ENCODE peak calls at places on chromosomes 12 and 14, in four cellular contexts. I, K, L and H are unnamed samples.

GRCh38 chr12:26062566-26062965 is 62.3 kb downstream of the BHLHE41 start:
- DNase-seq in K (peak; percentile 17), L (no peak), I (no peak), H (no peak)

GRCh38 chr14:77314043-77314442 is 6.6 kb downstream of the POMT2 start:
- DNase-seq in K (no peak), L (no peak), I (peak; percentile 85), H (no peak)

GRCh38 chr12:82279597-82279996 is 78.6 kb downstream of the CCDC59 start:
- DNase-seq in I (no peak), K (no peak), L (no peak), H (no peak)

GRCh38 chr14:101019974-101020710 is 116.6 kb upstream of the RTL1 start:
- DNase-seq in L (peak; percentile 9), K (no peak), I (no peak), H (no peak)

GRCh38 chr12:64004639-64005038 is 160.1 kb downstream of the SRGAP1 start:
- DNase-seq in L (no peak), K (no peak), I (no peak), H (no peak)

GRCh38 chr12:120856980-120857379 is 47.2 kb downstream of the SPPL3 start:
- DNase-seq in I (peak; percentile 22), K (peak; percentile 26), L (no peak), H (no peak)

GRCh38 chr12:77686760-77687159 is 143.9 kb upstream of the NAV3 start:
- DNase-seq in I (peak; percentile 20), K (peak; percentile 21), L (no peak), H (no peak)

GRCh38 chr12:98869886-98870285 is 224.8 kb downstream of the APAF1 start:
- DNase-seq in L (no peak), I (no peak), K (no peak), H (no peak)

GRCh38 chr12:85872497-85873091 is 1.5 kb upstream of the NTS start:
- DNase-seq in I (peak; percentile 88), L (no peak), K (peak; percentile 81), H (no peak)

GRCh38 chr12:96516472-96517417 is 27.4 kb downstream of the CFAP54 start:
- DNase-seq in I (peak; percentile 86), L (peak; percentile 72), K (peak; percentile 80), H (peak; percentile 64)

GRCh38 chr14:96201965-96202364 is 2.7 kb upstream of the BDKRB2 start:
- DNase-seq in K (no peak), L (no peak), I (no peak), H (no peak)

GRCh38 chr12:132489078-132489601 is 811 bp upstream of the FBRSL1 start:
- DNase-seq in I (no peak), L (peak; percentile 52), K (no peak), H (peak; percentile 86)

GRCh38 chr14:100440758-100441203 is 117.6 kb downstream of the SLC25A47 start:
- DNase-seq in I (no peak), L (no peak), K (no peak), H (no peak)

GRCh38 chr12:109707470-109707821 is 6.2 kb upstream of the FAM222A start:
- DNase-seq in L (no peak), I (no peak), K (no peak), H (no peak)

GRCh38 chr12:109705291-109705690 is 8.3 kb upstream of the FAM222A start:
- DNase-seq in L (no peak), K (no peak), I (no peak), H (no peak)

GRCh38 chr12:109704371-109705098 is 9.1 kb upstream of the FAM222A start:
- DNase-seq in I (no peak), K (no peak), L (no peak), H (no peak)

GRCh38 chr12:109706747-109707469 is 6.7 kb upstream of the FAM222A start:
- DNase-seq in I (no peak), L (peak; percentile 54), K (no peak), H (no peak)

GRCh38 chr12:109706398-109706746 is 7.3 kb upstream of the FAM222A start:
- DNase-seq in L (no peak), I (no peak), K (no peak), H (no peak)
- TF ChIP-seq CTCF in L (no peak), I (no peak), K (no peak), H (no peak)

DNA sequence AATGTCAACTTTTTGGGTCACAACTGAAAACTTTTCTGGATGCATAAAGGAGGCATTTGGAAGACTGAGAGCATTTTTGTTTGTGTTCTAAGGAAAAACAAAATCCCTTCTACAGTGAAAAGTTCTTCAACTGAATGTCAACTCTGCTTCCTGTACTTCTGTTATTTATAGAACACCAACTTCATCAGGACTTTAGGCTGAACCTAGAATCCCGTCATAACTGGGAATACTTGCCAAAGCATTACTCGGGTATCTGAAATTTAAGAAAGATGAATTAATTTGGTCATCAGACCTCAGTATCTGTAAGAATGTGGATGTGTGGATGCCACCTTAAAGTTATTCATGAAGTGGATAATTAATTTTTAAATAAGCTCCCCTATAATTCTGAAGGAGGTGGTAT is 73.2 kb downstream of the FERMT2 start:
- DNase-seq in I (no peak), K (no peak), L (no peak), H (no peak)
- H3K27ac ChIP-seq in I (peak overlapping the region; percentile 72), K (peak overlapping the region; percentile 6), L (no peak overlapping the region), H (no peak overlapping the region)

GRCh38 chr12:13133886-13134285 is 30.4 kb upstream of the GSG1 start:
- DNase-seq in K (no peak), L (no peak), I (no peak), H (no peak)

GRCh38 chr12:13130981-13131380 is 27.5 kb upstream of the GSG1 start:
- DNase-seq in K (no peak), L (no peak), I (no peak), H (no peak)

DNA sequence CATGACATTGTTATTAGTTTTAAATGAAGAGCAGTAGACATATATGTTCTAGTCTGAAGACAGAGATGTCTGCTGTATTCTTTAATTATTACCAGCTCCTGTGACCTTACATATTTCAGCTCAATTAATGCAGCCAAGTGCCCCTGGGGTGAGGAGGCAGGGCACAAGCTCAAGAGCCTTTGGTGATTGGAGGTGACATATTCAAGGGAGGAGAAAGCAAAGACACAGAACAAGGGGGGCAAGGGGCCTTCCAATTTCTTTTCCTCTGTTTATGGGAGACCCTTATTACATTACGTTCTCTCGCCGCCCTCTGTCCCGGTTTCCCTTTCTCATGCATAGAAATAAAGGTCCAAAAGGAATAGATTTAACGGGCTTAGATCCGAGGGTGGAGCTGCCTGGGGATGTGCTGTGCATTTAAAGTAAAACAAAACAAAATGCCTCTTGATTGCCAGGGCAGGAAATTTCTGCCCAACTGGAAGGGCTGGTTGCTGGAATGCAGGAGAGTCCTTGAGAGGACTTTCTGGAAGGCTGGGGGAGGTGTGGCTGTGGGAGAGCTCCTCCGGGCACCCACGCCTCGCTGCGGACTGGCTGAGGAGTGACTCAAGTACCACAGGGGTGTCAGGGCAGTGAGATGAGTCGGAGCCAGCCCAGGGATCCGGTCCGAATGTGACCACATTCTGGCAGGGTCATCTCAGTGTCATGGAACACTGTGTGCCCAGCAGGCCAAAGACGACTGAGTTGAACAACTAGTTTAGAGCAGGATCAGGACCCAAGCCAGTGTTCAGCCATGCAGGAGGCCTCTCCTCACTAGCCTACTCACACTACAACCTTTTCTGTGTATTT is 32.1 kb upstream of the GSG1 start:
- DNase-seq in L (no peak), I (peak; percentile 59), K (no peak), H (peak; percentile 69)
- TF ChIP-seq CTCF in L (no peak), I (peak; percentile 12), K (no peak), H (no peak)

DNA sequence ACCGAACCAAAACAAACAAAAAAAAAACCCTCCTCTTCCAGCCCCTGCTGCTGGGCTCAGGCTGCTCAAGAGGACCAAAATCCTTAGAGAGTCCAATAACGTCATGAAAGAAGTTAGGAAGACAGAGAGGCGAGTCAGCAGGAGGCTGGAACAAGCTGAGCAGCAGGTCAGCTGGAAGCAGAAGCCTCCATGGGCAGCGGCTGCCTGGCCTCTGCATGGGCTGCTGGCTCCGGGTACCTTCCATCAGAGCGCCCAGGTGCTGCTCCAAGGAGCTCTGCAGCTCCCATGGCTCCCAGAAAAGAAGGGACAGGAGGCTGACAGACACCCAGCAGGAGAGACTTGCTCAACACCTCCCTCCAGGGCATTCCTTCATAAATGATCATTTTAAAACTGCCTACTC is 3.2 kb upstream of the KRT2 start:
- DNase-seq in I (no peak), L (no peak), K (no peak), H (no peak)
- H3K27ac ChIP-seq in I (no peak overlapping the region), L (no peak overlapping the region), K (no peak overlapping the region), H (no peak overlapping the region)